ENCODE peak calls at places on chromosomes 6 and 20, in six cellular contexts. A, C, T, P, H and I are unnamed samples.
A peak's percentile ranks its signal among the peaks of the same experiment; 100 is the strongest.

GRCh38 chr6:136586295-136586694 is 36.1 kb upstream of the MAP7 start:
- DNase-seq in A (no peak), C (no peak), T (no peak), P (peak; percentile 87), H (no peak), I (peak; percentile 70)

GRCh38 chr6:42210551-42210950 is 7.1 kb downstream of the MRPS10 start:
- DNase-seq in A (no peak), C (no peak), T (no peak), P (no peak), H (no peak), I (no peak)

GRCh38 chr6:45929421-45930361 is 86.0 kb downstream of the CLIC5 start:
- DNase-seq in A (no peak), C (peak; percentile 3), T (no peak), P (no peak), H (no peak), I (no peak)

GRCh38 chr6:136753624-136754023 is 38.7 kb downstream of the MAP3K5 start:
- DNase-seq in A (no peak), C (no peak), T (no peak), P (peak; percentile 11), H (no peak), I (peak; percentile 67)

GRCh38 chr20:33104336-33104735 is 24.9 kb downstream of the BPIFB4 start:
- DNase-seq in A (no peak), C (no peak), T (no peak), P (no peak), H (no peak), I (no peak)

GRCh38 chr20:55415567-55416142 is 589.7 kb downstream of the CBLN4 start:
- DNase-seq in A (no peak), C (peak; percentile 53), T (no peak), P (peak; percentile 17), H (no peak), I (no peak)

GRCh38 chr20:1734269-1734858 is 76.8 kb upstream of the SIRPG start:
- DNase-seq in A (no peak), C (peak; percentile 34), T (no peak), P (peak; percentile 1), H (no peak), I (no peak)

GRCh38 chr20:51125774-51126173 is 102.9 kb upstream of the KCNG1 start:
- DNase-seq in A (no peak), C (no peak), T (no peak), P (no peak), H (no peak), I (no peak)

GRCh38 chr6:15956205-15957106 is 172.4 kb upstream of the MYLIP start:
- DNase-seq in A (no peak), C (no peak), T (no peak), P (no peak), H (no peak), I (no peak)

GRCh38 chr20:36399147-36399968 is 93.2 kb downstream of the DLGAP4 start:
- DNase-seq in A (peak; percentile 60), C (peak; percentile 87), T (peak; percentile 81), P (peak; percentile 49), H (peak; percentile 97), I (peak; percentile 60)

GRCh38 chr6:97524846-97525245 is 241.8 kb upstream of the MMS22L start:
- DNase-seq in A (peak; percentile 4), C (no peak), T (peak; percentile 47), P (no peak), H (peak; percentile 53), I (peak; percentile 77)

GRCh38 chr6:40727272-40727671 is 140.1 kb upstream of the LRFN2 start:
- DNase-seq in A (no peak), C (peak; percentile 68), T (peak; percentile 49), P (no peak), H (no peak), I (no peak)

GRCh38 chr6:110543106-110543505 is 66.7 kb upstream of the SLC22A16 start:
- DNase-seq in A (no peak), C (no peak), T (no peak), P (peak; percentile 79), H (no peak), I (peak; percentile 82)

GRCh38 chr6:147712841-147713240 is 204.4 kb downstream of the SAMD5 start:
- DNase-seq in A (no peak), C (no peak), T (no peak), P (peak; percentile 13), H (no peak), I (no peak)

GRCh38 chr20:58228484-58229197 is at the start of gene ANKRD60:
- DNase-seq in A (peak; percentile 70), C (no peak), T (peak; percentile 51), P (no peak), H (peak; percentile 82), I (no peak)

GRCh38 chr6:35018746-35019145 is 122.4 kb downstream of the TCP11 start:
- DNase-seq in A (no peak), C (no peak), T (no peak), P (no peak), H (no peak), I (no peak)

GRCh38 chr6:53894086-53894485 is 99.3 kb downstream of the LRRC1 start:
- DNase-seq in A (no peak), C (peak; percentile 56), T (no peak), P (peak; percentile 45), H (no peak), I (peak; percentile 63)

GRCh38 chr20:36335187-36335870 is 29.2 kb downstream of the DLGAP4 start:
- DNase-seq in A (no peak), C (no peak), T (peak; percentile 10), P (no peak), H (no peak), I (no peak)

GRCh38 chr6:99802396-99803031 is 191.5 kb downstream of the MCHR2 start:
- DNase-seq in A (no peak), C (no peak), T (no peak), P (no peak), H (peak; percentile 93), I (no peak)

GRCh38 chr20:63782051-63782471 is 42.5 kb downstream of the SLC2A4RG start:
- DNase-seq in A (no peak), C (no peak), T (no peak), P (no peak), H (no peak), I (no peak)

GRCh38 chr20:44154521-44155001 is 32.4 kb downstream of the JPH2 start:
- DNase-seq in A (no peak), C (no peak), T (no peak), P (no peak), H (no peak), I (peak; percentile 66)

GRCh38 chr6:159061805-159062563 is 17.2 kb upstream of the TAGAP start:
- DNase-seq in A (no peak), C (peak; percentile 74), T (no peak), P (no peak), H (no peak), I (no peak)

GRCh38 chr6:147585256-147585655 is 76.8 kb downstream of the SAMD5 start:
- DNase-seq in A (no peak), C (no peak), T (no peak), P (no peak), H (no peak), I (no peak)